ENCODE peak calls at places on chromosomes 16 and 17, in seven cellular contexts. R is PC-3, Q is cardiac muscle cell, Y is IMR-90, E is AG04450, G is fibroblast of lung, A is ovary. W is an unnamed sample.

GRCh38 chr16:89265647-89266046 is 48.1 kb downstream of the ZNF778 start:
- DNase-seq in R (no peak), Q (no peak), Y (no peak), E (no peak), G (no peak), A (no peak), W (no peak)

GRCh38 chr17:28230011-28230410 is 89.0 kb upstream of the TMEM97 start:
- DNase-seq in R (no peak), Q (no peak), Y (no peak), E (no peak), G (no peak), A (no peak), W (no peak)

GRCh38 chr17:62139141-62139540 is 74.1 kb upstream of the MED13 start:
- DNase-seq in R (no peak), Q (no peak), Y (no peak), E (no peak), G (no peak), A (no peak), W (no peak)

GRCh38 chr17:50541916-50542688 is 4.9 kb upstream of the SPATA20 start:
- DNase-seq in R (peak), Q (peak), Y (peak), E (no peak), G (peak), A (peak), W (peak)

GRCh38 chr16:67775273-67775672 is 31.1 kb downstream of the RANBP10 start:
- DNase-seq in R (no peak), Q (no peak), Y (no peak), E (no peak), G (no peak), A (no peak), W (no peak)

GRCh38 chr16:28549301-28549899 is 4.3 kb upstream of the SGF29 start:
- DNase-seq in R (peak), Q (peak), Y (peak), E (no peak), G (peak), A (no peak), W (peak)

GRCh38 chr17:74450231-74450630 is 16.2 kb upstream of the CD300A start:
- DNase-seq in R (no peak), Q (no peak), Y (no peak), E (no peak), G (no peak), A (no peak), W (no peak)

GRCh38 chr17:77571562-77571981 is 386.9 kb upstream of the TNRC6C start:
- DNase-seq in R (no peak), Q (peak), Y (peak), E (no peak), G (peak), A (no peak), W (no peak)

GRCh38 chr17:37527249-37527851 is 37.7 kb downstream of the DUSP14 start:
- DNase-seq in R (peak), Q (peak), Y (peak), E (peak), G (peak), A (no peak), W (peak)

GRCh38 chr16:47946077-47946476 is 209.7 kb downstream of the ABCC12 start:
- DNase-seq in R (no peak), Q (no peak), Y (no peak), E (no peak), G (no peak), A (no peak), W (no peak)

GRCh38 chr17:65785109-65785508 is 223.7 kb upstream of the AXIN2 start:
- DNase-seq in R (peak), Q (peak), Y (peak), E (peak), G (peak), A (no peak), W (no peak)

GRCh38 chr16:28090646-28091377 is 27.3 kb upstream of the GSG1L start:
- DNase-seq in R (peak), Q (no peak), Y (peak), E (no peak), G (peak), A (no peak), W (no peak)

GRCh38 chr17:4049546-4049945 is 85.3 kb upstream of the ATP2A3 start:
- DNase-seq in R (no peak), Q (no peak), Y (no peak), E (no peak), G (no peak), A (no peak), W (no peak)

GRCh38 chr17:31738067-31738466 is 121.0 kb downstream of the COPRS start:
- DNase-seq in R (peak), Q (no peak), Y (no peak), E (no peak), G (no peak), A (no peak), W (no peak)

GRCh38 chr17:81810476-81810875 is 6.5 kb downstream of the GCGR start:
- DNase-seq in R (no peak), Q (no peak), Y (no peak), E (no peak), G (no peak), A (no peak), W (no peak)

GRCh38 chr16:88810868-88811599 is 694 bp downstream of the APRT start:
- DNase-seq in R (peak), Q (peak), Y (peak), E (peak), G (peak), A (peak), W (peak)

GRCh38 chr16:8861563-8862308 is 7.1 kb downstream of the CARHSP1 start:
- DNase-seq in R (no peak), Q (no peak), Y (no peak), E (no peak), G (no peak), A (no peak), W (no peak)

GRCh38 chr17:49887086-49887743 is 39.3 kb upstream of the TAC4 start:
- DNase-seq in R (peak), Q (peak), Y (no peak), E (no peak), G (no peak), A (no peak), W (no peak)

GRCh38 chr17:35745749-35746320 is 7.2 kb downstream of the GAS2L2 start:
- DNase-seq in R (no peak), Q (no peak), Y (no peak), E (no peak), G (no peak), A (no peak), W (no peak)

GRCh38 chr17:66459811-66460270 is 157.4 kb downstream of the PRKCA start:
- DNase-seq in R (peak), Q (peak), Y (peak), E (peak), G (peak), A (peak), W (no peak)

GRCh38 chr16:88911148-88911945 is 44.9 kb upstream of the PABPN1L start:
- DNase-seq in R (no peak), Q (no peak), Y (peak), E (no peak), G (peak), A (no peak), W (no peak)

GRCh38 chr16:12679660-12680272 is 123.9 kb downstream of the CPPED1 start:
- DNase-seq in R (no peak), Q (no peak), Y (peak), E (no peak), G (no peak), A (no peak), W (no peak)

GRCh38 chr16:17404903-17405691 is 65.7 kb downstream of the XYLT1 start:
- DNase-seq in R (no peak), Q (peak), Y (peak), E (no peak), G (peak), A (peak), W (no peak)

GRCh38 chr17:77836557-77837041 is 121.9 kb upstream of the TNRC6C start:
- DNase-seq in R (peak), Q (peak), Y (peak), E (no peak), G (peak), A (no peak), W (peak)

GRCh38 chr17:69018687-69019086 is 42.0 kb downstream of the ABCA9 start:
- DNase-seq in R (no peak), Q (no peak), Y (no peak), E (no peak), G (no peak), A (no peak), W (no peak)

GRCh38 chr16:1610071-1610840 is 1.6 kb downstream of the IFT140 start:
- DNase-seq in R (peak), Q (peak), Y (peak), E (peak), G (peak), A (peak), W (peak)

GRCh38 chr17:78357687-78358537 is 2.0 kb downstream of the SOCS3 start:
- DNase-seq in R (no peak), Q (peak), Y (no peak), E (no peak), G (no peak), A (no peak), W (no peak)

GRCh38 chr17:80760501-80760900 is 215.9 kb downstream of the RPTOR start:
- DNase-seq in R (peak), Q (no peak), Y (no peak), E (no peak), G (no peak), A (no peak), W (no peak)

GRCh38 chr17:81044764-81045589 is 10.0 kb downstream of the BAIAP2 start:
- DNase-seq in R (peak), Q (peak), Y (peak), E (no peak), G (peak), A (peak), W (no peak)

GRCh38 chr16:2787961-2788360 is 601 bp upstream of the PRSS33 start:
- DNase-seq in R (no peak), Q (no peak), Y (no peak), E (no peak), G (no peak), A (no peak), W (no peak)

GRCh38 chr17:50177983-50178834 is 12.4 kb downstream of the SGCA start:
- DNase-seq in R (peak), Q (peak), Y (peak), E (peak), G (peak), A (peak), W (peak)

GRCh38 chr16:75244844-75245758 is 6.3 kb downstream of the BCAR1 start:
- DNase-seq in R (peak), Q (peak), Y (peak), E (peak), G (peak), A (peak), W (peak)

DNA sequence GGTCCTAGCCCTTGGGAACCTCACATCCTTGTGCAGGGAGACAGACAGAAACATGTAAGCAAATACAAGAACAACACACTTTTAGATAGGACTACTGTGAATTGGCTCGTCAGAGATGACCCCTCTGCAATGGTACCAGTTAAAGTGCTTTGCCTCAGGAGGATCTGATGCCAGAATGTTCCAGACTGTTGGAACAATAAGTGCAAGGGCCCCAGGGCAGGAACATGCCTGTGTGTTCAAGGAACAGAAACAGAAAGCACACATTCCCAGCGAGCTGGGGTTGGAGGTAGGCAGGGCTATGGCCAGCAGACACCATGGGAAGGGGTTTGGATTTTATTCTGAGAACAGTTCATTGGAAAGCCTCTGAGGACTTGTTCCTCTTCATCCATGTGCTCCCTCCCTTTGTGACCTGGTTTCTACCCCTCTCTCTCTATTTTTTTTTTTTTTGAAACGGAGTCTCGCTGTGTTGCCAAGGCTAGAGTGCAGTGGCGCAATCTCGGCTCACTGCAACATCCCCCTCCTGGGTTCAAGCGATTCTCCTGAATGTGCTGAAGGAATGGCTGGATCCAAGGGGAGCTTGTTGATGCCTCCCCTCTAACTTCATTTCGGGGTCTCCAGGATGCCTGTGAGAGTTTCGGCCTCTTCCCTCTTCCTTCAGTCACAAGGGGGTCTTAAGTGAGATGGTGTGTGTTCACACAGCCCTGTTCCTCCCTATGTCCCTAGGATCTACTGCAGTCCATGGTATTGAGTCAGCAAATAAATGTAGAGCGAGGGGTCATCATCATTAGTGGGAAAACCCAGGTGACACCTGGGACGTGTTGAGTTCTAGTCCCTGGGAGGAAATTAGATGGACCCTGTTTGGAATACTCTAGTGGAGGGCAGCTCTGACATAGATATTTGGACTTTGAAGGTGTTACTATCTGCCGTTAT is 6.4 kb downstream of the STAT5A start:
- DNase-seq in R (no peak), Q (no peak), Y (no peak), E (no peak), G (no peak), A (no peak), W (no peak)
- H3K27ac ChIP-seq in R (no peak), Q (no peak), Y (no peak), E (no peak), G (no peak), A (no peak), W (no peak)

GRCh38 chr17:83079766-83080616 is 582 bp downstream of the METRNL start:
- DNase-seq in R (no peak), Q (no peak), Y (no peak), E (no peak), G (no peak), A (no peak), W (no peak)
- H3K27ac ChIP-seq in R (no peak), Q (no peak), Y (peak), E (no peak), G (peak), A (peak), W (no peak)

DNA sequence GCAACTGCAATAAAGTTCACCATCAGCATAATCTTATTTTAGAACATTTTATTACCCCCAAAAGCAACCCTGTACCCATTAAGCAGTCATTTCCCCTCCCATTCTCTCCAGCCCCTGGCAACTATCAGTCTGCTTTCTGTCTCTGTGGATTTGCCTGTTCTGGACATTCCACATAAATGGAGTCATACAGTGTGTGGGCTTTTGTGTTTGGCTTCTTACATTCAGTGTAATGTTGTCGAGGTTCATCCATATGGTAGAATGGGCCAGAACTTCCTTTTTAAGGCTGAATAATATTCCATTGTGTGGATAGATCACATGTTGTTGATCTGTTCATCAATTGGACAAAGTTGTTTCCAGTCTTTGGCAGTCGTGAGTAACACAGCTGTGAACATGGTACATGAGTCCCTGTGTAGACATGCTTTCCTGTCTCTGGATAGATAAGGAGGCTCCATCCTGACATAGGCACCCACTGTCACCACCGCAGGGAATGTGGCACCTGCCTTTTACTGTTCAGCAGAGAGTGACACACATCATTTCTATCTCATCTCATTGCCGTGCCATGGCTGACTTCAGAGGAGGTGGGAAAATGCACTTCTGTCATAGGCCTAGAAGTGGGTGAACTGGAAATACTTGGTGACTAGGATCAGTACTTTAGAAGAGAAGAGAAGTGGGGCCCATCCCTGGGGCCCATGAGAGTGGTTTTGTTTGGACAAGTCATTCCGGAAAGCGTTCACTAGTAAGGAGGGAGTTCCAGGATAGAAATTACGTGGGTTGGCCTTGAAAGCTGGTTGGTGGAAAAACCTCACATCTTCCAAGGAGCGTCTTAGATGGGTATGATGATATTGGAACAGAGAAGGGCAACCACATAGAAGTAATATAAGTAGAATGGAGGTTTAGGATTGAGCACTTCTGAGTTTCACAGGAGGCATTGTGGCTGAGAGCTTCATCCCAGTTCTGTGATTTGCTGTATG is 25.8 kb downstream of the EPN2 start:
- DNase-seq in R (no peak), Q (peak), Y (peak), E (no peak), G (no peak), A (no peak), W (no peak)
- H3K27ac ChIP-seq in R (no peak), Q (no peak), Y (peak), E (peak), G (peak), A (no peak), W (no peak)

DNA sequence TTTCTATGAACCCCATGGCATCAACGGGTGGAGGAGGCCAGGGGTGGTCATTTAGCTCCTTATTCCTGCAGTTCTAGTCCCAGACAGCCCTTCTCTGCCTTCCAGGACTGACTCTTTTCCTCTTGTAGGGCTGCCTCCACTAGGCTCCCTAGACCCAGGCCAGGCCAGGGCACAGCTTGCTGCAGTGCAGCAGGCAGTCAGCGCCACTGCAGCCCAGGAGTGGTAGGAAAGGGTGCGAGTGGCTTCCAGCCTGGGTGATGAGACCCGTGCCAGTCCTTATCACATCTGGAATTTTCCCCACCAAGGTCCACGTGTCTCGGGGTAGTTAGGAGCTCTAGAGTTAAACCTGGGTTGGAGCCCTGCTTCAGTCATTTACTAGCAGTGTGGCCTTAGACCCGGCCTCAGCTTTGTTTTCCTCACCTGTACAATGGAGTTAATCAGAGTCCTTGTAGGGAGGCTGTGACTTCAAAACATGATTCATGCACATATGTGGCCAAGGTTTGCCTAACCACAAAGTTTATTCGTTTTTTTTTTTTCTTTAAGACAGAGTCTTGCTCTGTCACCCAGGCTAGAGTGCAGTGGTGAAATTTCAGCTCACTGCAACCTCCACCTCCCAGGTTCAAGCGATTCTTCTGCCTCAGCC is 4.6 kb downstream of the SLC5A11 start:
- DNase-seq in R (peak), Q (peak), Y (peak), E (no peak), G (peak), A (no peak), W (no peak)
- H3K27ac ChIP-seq in R (peak), Q (no peak), Y (no peak), E (no peak), G (peak), A (no peak), W (no peak)

GRCh38 chr16:86610779-86611516 is 32.6 kb downstream of the FOXL1 start:
- DNase-seq in R (no peak), Q (no peak), Y (no peak), E (no peak), G (no peak), A (no peak), W (no peak)

GRCh38 chr16:86609115-86609514 is 30.8 kb downstream of the FOXL1 start:
- DNase-seq in R (no peak), Q (peak), Y (peak), E (peak), G (peak), A (no peak), W (no peak)

GRCh38 chr16:86611958-86612357 is 33.6 kb downstream of the FOXL1 start:
- DNase-seq in R (no peak), Q (no peak), Y (no peak), E (no peak), G (no peak), A (no peak), W (no peak)

GRCh38 chr16:86609661-86610060 is 31.3 kb downstream of the FOXL1 start:
- DNase-seq in R (no peak), Q (no peak), Y (no peak), E (no peak), G (no peak), A (no peak), W (no peak)

DNA sequence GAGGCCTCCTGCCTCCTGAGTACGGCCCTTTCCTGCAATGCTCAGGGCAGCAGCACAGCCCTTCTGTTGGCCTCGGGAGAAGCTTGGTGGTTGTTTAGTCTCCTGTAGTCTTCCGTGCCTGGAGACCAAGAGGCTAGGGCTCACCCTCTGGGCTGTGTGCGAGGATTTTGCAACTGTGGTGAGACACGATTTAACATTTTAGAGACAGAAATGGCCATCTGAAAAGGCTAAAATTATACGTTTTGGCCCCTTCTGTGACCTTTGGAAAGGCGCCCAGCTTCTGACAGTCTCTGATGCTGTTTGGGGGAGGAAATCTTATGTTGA is 33.1 kb downstream of the FOXL1 start:
- DNase-seq in R (no peak), Q (peak), Y (peak), E (peak), G (peak), A (no peak), W (no peak)
- H3K27ac ChIP-seq in R (no peak), Q (no peak), Y (peak), E (peak), G (peak), A (no peak), W (no peak)

W was measured in CD4-positive, alpha-beta memory T cell.